ENCODE peak calls at places on chromosomes 3 and 15, in ten cellular contexts. One of them, this sample, is unnamed.
A peak's percentile ranks its signal among the peaks of the same experiment; 100 is the strongest.

GRCh38 chr3:33884701-33885100 is 86.3 kb downstream of the PDCD6IP start:
- DNase-seq in fibroblast of pulmonary artery: no peak
- DNase-seq in psoas muscle: no peak
- DNase-seq in foreskin fibroblast: no peak
- DNase-seq in CD8-positive, alpha-beta T cell: no peak
- DNase-seq in right atrium auricular region: no peak
- DNase-seq in OCI-LY7: no peak
- DNase-seq in HepG2: no peak
- DNase-seq in sigmoid colon: no peak
- DNase-seq in cardiac fibroblast: no peak
- DNase-seq in this sample: no peak

GRCh38 chr15:47301481-47301880 is 415.8 kb upstream of the SEMA6D start:
- DNase-seq in fibroblast of pulmonary artery: no peak
- DNase-seq in psoas muscle: peak; percentile 87
- DNase-seq in foreskin fibroblast: no peak
- DNase-seq in CD8-positive, alpha-beta T cell: no peak
- DNase-seq in right atrium auricular region: no peak
- DNase-seq in OCI-LY7: no peak
- DNase-seq in HepG2: no peak
- DNase-seq in sigmoid colon: no peak
- DNase-seq in cardiac fibroblast: no peak
- DNase-seq in this sample: no peak

GRCh38 chr15:98955331-98955730 is 52.3 kb downstream of the PGPEP1L start:
- DNase-seq in fibroblast of pulmonary artery: no peak
- DNase-seq in psoas muscle: peak; percentile 82
- DNase-seq in foreskin fibroblast: peak; percentile 69
- DNase-seq in CD8-positive, alpha-beta T cell: no peak
- DNase-seq in right atrium auricular region: no peak
- DNase-seq in OCI-LY7: no peak
- DNase-seq in HepG2: no peak
- DNase-seq in sigmoid colon: peak; percentile 82
- DNase-seq in cardiac fibroblast: no peak
- DNase-seq in this sample: no peak

GRCh38 chr3:78338405-78338804 is 1298.5 kb downstream of the ROBO2 start:
- DNase-seq in fibroblast of pulmonary artery: no peak
- DNase-seq in psoas muscle: no peak
- DNase-seq in foreskin fibroblast: no peak
- DNase-seq in CD8-positive, alpha-beta T cell: no peak
- DNase-seq in right atrium auricular region: no peak
- DNase-seq in OCI-LY7: no peak
- DNase-seq in HepG2: no peak
- DNase-seq in sigmoid colon: no peak
- DNase-seq in cardiac fibroblast: no peak
- DNase-seq in this sample: no peak

GRCh38 chr3:8554725-8555621 is 53.4 kb downstream of the LMCD1 start:
- DNase-seq in fibroblast of pulmonary artery: peak; percentile 87
- DNase-seq in psoas muscle: peak; percentile 72
- DNase-seq in foreskin fibroblast: peak; percentile 83
- DNase-seq in CD8-positive, alpha-beta T cell: no peak
- DNase-seq in right atrium auricular region: peak; percentile 71
- DNase-seq in OCI-LY7: no peak
- DNase-seq in HepG2: no peak
- DNase-seq in sigmoid colon: no peak
- DNase-seq in cardiac fibroblast: peak; percentile 92
- DNase-seq in this sample: peak; percentile 96

GRCh38 chr3:6785726-6786125 is 75.2 kb upstream of the GRM7 start:
- DNase-seq in fibroblast of pulmonary artery: no peak
- DNase-seq in psoas muscle: no peak
- DNase-seq in foreskin fibroblast: no peak
- DNase-seq in CD8-positive, alpha-beta T cell: no peak
- DNase-seq in right atrium auricular region: no peak
- DNase-seq in OCI-LY7: no peak
- DNase-seq in HepG2: no peak
- DNase-seq in sigmoid colon: no peak
- DNase-seq in cardiac fibroblast: no peak
- DNase-seq in this sample: peak; percentile 42

GRCh38 chr3:193971268-193971751 is 164.6 kb upstream of the HES1 start:
- DNase-seq in fibroblast of pulmonary artery: no peak
- DNase-seq in psoas muscle: no peak
- DNase-seq in foreskin fibroblast: no peak
- DNase-seq in CD8-positive, alpha-beta T cell: no peak
- DNase-seq in right atrium auricular region: no peak
- DNase-seq in OCI-LY7: no peak
- DNase-seq in HepG2: no peak
- DNase-seq in sigmoid colon: no peak
- DNase-seq in cardiac fibroblast: no peak
- DNase-seq in this sample: peak; percentile 79

GRCh38 chr3:152444029-152444641 is 175.4 kb downstream of the MBNL1 start:
- DNase-seq in fibroblast of pulmonary artery: peak; percentile 82
- DNase-seq in psoas muscle: no peak
- DNase-seq in foreskin fibroblast: peak; percentile 73
- DNase-seq in CD8-positive, alpha-beta T cell: no peak
- DNase-seq in right atrium auricular region: no peak
- DNase-seq in OCI-LY7: peak; percentile 71
- DNase-seq in HepG2: peak; percentile 42
- DNase-seq in sigmoid colon: no peak
- DNase-seq in cardiac fibroblast: peak; percentile 85
- DNase-seq in this sample: peak; percentile 79

GRCh38 chr3:46878796-46879436 is 1.4 kb downstream of the PTH1R start:
- DNase-seq in fibroblast of pulmonary artery: no peak
- DNase-seq in psoas muscle: no peak
- DNase-seq in foreskin fibroblast: no peak
- DNase-seq in CD8-positive, alpha-beta T cell: no peak
- DNase-seq in right atrium auricular region: no peak
- DNase-seq in OCI-LY7: no peak
- DNase-seq in HepG2: peak; percentile 20
- DNase-seq in sigmoid colon: no peak
- DNase-seq in cardiac fibroblast: no peak
- DNase-seq in this sample: no peak

DNA sequence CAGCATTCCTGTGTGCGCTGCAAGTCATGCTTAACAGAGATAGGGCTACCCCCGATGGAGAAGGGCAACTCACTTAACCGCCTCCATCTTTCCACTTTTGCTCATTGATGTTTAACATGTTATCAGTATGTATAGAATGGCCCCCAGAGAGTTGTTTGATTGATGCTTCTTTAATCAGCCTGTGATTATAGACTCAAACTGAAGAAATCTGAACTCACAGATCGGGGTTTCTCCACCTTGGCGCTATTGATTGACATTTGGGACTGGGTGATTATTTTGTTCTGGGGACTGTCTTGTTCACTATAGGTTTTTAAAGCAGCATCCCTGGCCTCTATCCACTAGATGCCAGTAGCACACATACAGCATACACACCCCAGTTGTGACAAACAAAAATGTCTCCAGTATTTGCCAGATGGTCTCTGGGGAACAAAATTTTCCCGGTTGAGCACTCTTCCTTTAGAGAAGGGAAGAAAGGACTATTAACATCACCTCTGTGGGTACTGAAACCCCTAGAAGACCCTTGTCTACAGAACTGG is 54.4 kb downstream of the LARS2 start:
- DNase-seq in fibroblast of pulmonary artery: no peak
- DNase-seq in psoas muscle: no peak
- DNase-seq in foreskin fibroblast: no peak
- DNase-seq in CD8-positive, alpha-beta T cell: no peak
- DNase-seq in right atrium auricular region: no peak
- DNase-seq in OCI-LY7: no peak
- DNase-seq in HepG2: no peak
- DNase-seq in sigmoid colon: no peak
- DNase-seq in cardiac fibroblast: no peak
- DNase-seq in this sample: no peak
- H3K4me3 ChIP-seq in fibroblast of pulmonary artery: no peak overlapping the region
- H3K4me3 ChIP-seq in psoas muscle: no peak overlapping the region
- H3K4me3 ChIP-seq in foreskin fibroblast: no peak overlapping the region
- H3K4me3 ChIP-seq in CD8-positive, alpha-beta T cell: no peak overlapping the region
- H3K4me3 ChIP-seq in right atrium auricular region: no peak overlapping the region
- H3K4me3 ChIP-seq in OCI-LY7: no peak overlapping the region
- H3K4me3 ChIP-seq in HepG2: no peak overlapping the region
- H3K4me3 ChIP-seq in sigmoid colon: no peak overlapping the region
- H3K4me3 ChIP-seq in cardiac fibroblast: no peak overlapping the region
- H3K4me3 ChIP-seq in this sample: no peak overlapping the region

GRCh38 chr3:9800529-9800928 is 7.6 kb downstream of the ARPC4 start:
- DNase-seq in fibroblast of pulmonary artery: no peak
- DNase-seq in psoas muscle: no peak
- DNase-seq in foreskin fibroblast: no peak
- DNase-seq in CD8-positive, alpha-beta T cell: no peak
- DNase-seq in right atrium auricular region: no peak
- DNase-seq in OCI-LY7: no peak
- DNase-seq in HepG2: no peak
- DNase-seq in sigmoid colon: no peak
- DNase-seq in cardiac fibroblast: no peak
- DNase-seq in this sample: no peak
- TF ChIP-seq CTCF in fibroblast of pulmonary artery: peak; percentile 24
- TF ChIP-seq CTCF in psoas muscle: peak; percentile 7
- TF ChIP-seq CTCF in foreskin fibroblast: peak; percentile 38
- TF ChIP-seq CTCF in CD8-positive, alpha-beta T cell: no peak
- TF ChIP-seq CTCF in right atrium auricular region: no peak
- TF ChIP-seq CTCF in OCI-LY7: peak; percentile 64
- TF ChIP-seq CTCF in HepG2: peak; percentile 31
- TF ChIP-seq CTCF in sigmoid colon: no peak
- TF ChIP-seq CTCF in cardiac fibroblast: peak; percentile 25
- TF ChIP-seq CTCF in this sample: peak; percentile 41

GRCh38 chr15:70319466-70319865 is 221.7 kb upstream of the TLE3 start:
- DNase-seq in fibroblast of pulmonary artery: no peak
- DNase-seq in psoas muscle: no peak
- DNase-seq in foreskin fibroblast: no peak
- DNase-seq in CD8-positive, alpha-beta T cell: no peak
- DNase-seq in right atrium auricular region: no peak
- DNase-seq in OCI-LY7: peak; percentile 91
- DNase-seq in HepG2: no peak
- DNase-seq in sigmoid colon: no peak
- DNase-seq in cardiac fibroblast: no peak
- DNase-seq in this sample: no peak

GRCh38 chr15:70321106-70321809 is 223.5 kb upstream of the TLE3 start:
- DNase-seq in fibroblast of pulmonary artery: no peak
- DNase-seq in psoas muscle: no peak
- DNase-seq in foreskin fibroblast: no peak
- DNase-seq in CD8-positive, alpha-beta T cell: no peak
- DNase-seq in right atrium auricular region: no peak
- DNase-seq in OCI-LY7: peak; percentile 39
- DNase-seq in HepG2: no peak
- DNase-seq in sigmoid colon: no peak
- DNase-seq in cardiac fibroblast: no peak
- DNase-seq in this sample: no peak

GRCh38 chr15:70318594-70318993 is 220.9 kb upstream of the TLE3 start:
- DNase-seq in fibroblast of pulmonary artery: no peak
- DNase-seq in psoas muscle: no peak
- DNase-seq in foreskin fibroblast: peak; percentile 34
- DNase-seq in CD8-positive, alpha-beta T cell: no peak
- DNase-seq in right atrium auricular region: peak; percentile 28
- DNase-seq in OCI-LY7: no peak
- DNase-seq in HepG2: no peak
- DNase-seq in sigmoid colon: no peak
- DNase-seq in cardiac fibroblast: no peak
- DNase-seq in this sample: no peak

GRCh38 chr15:70320077-70320830 is 222.5 kb upstream of the TLE3 start:
- DNase-seq in fibroblast of pulmonary artery: no peak
- DNase-seq in psoas muscle: no peak
- DNase-seq in foreskin fibroblast: no peak
- DNase-seq in CD8-positive, alpha-beta T cell: no peak
- DNase-seq in right atrium auricular region: no peak
- DNase-seq in OCI-LY7: peak; percentile 53
- DNase-seq in HepG2: no peak
- DNase-seq in sigmoid colon: no peak
- DNase-seq in cardiac fibroblast: no peak
- DNase-seq in this sample: no peak

DNA sequence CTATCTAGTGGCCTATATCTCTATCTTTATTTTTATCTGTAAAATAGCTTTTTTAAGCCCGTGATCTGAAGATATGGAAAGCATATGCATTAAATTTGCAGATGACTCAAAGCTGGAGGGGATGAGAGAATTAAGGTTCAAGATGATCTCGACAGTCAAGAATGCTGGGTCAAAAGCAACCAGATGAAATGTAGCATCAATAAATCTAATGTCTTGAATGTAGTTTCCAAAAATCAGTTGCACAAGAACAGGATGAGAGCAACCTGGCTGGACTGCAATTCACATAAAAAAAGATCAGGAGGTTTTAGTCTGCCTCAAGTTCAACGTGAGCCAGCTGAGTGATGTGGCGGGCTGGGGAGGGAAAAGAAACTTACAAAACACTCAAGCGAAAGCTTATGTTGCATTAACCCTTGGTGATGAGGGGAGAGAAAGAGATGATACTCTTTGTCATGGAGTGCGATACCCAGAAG is 221.3 kb upstream of the TLE3 start:
- DNase-seq in fibroblast of pulmonary artery: peak; percentile 49
- DNase-seq in psoas muscle: peak; percentile 73
- DNase-seq in foreskin fibroblast: peak; percentile 85
- DNase-seq in CD8-positive, alpha-beta T cell: no peak
- DNase-seq in right atrium auricular region: no peak
- DNase-seq in OCI-LY7: no peak
- DNase-seq in HepG2: no peak
- DNase-seq in sigmoid colon: peak; percentile 94
- DNase-seq in cardiac fibroblast: peak; percentile 49
- DNase-seq in this sample: peak; percentile 66
- H3K4me3 ChIP-seq in fibroblast of pulmonary artery: no peak overlapping the region
- H3K4me3 ChIP-seq in psoas muscle: no peak overlapping the region
- H3K4me3 ChIP-seq in foreskin fibroblast: no peak overlapping the region
- H3K4me3 ChIP-seq in CD8-positive, alpha-beta T cell: no peak overlapping the region
- H3K4me3 ChIP-seq in right atrium auricular region: no peak overlapping the region
- H3K4me3 ChIP-seq in OCI-LY7: peak overlapping the region; percentile 33
- H3K4me3 ChIP-seq in HepG2: no peak overlapping the region
- H3K4me3 ChIP-seq in sigmoid colon: no peak overlapping the region
- H3K4me3 ChIP-seq in cardiac fibroblast: no peak overlapping the region
- H3K4me3 ChIP-seq in this sample: no peak overlapping the region

DNA sequence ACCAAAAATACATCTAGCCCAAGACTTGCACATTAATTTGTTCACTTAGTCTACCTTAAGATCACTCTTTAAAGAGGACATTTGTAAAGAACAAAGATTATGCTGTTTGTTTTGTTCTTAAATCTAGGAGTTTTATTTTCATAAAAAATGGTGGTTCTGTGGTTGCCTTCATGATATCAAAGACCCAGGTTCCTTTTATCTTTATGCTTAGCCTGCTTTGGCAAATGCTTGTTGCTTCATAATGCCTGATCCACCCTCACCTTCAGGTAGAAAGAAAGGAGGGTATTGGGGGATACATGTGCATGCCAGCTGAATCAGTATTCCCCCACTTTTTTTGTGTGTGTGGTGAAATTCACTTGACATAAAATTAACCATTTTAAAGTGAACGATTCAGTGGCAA is 48.5 kb downstream of the GTF2E1 start:
- DNase-seq in fibroblast of pulmonary artery: no peak
- DNase-seq in psoas muscle: no peak
- DNase-seq in foreskin fibroblast: no peak
- DNase-seq in CD8-positive, alpha-beta T cell: no peak
- DNase-seq in right atrium auricular region: no peak
- DNase-seq in OCI-LY7: no peak
- DNase-seq in HepG2: no peak
- DNase-seq in sigmoid colon: no peak
- DNase-seq in cardiac fibroblast: no peak
- DNase-seq in this sample: no peak
- TF ChIP-seq CTCF in fibroblast of pulmonary artery: no peak
- TF ChIP-seq CTCF in psoas muscle: no peak
- TF ChIP-seq CTCF in foreskin fibroblast: no peak
- TF ChIP-seq CTCF in CD8-positive, alpha-beta T cell: no peak
- TF ChIP-seq CTCF in right atrium auricular region: no peak
- TF ChIP-seq CTCF in OCI-LY7: no peak
- TF ChIP-seq CTCF in HepG2: no peak
- TF ChIP-seq CTCF in sigmoid colon: no peak
- TF ChIP-seq CTCF in cardiac fibroblast: no peak
- TF ChIP-seq CTCF in this sample: no peak